ENCODE peak calls at places on chromosome 22, in five cellular contexts. D, Z, V, W and X are unnamed samples.

GRCh38 chr22:50144005-50144614 is 26.4 kb upstream of the PANX2 start:
- DNase-seq in D (no peak), Z (no peak), V (no peak), W (no peak), X (no peak)

GRCh38 chr22:37943471-37944198 is 9.8 kb downstream of the C22orf23 start:
- DNase-seq in D (no peak), Z (no peak), V (no peak), W (no peak), X (no peak)

GRCh38 chr22:38973289-38974169 is 8.6 kb upstream of the APOBEC3B start:
- DNase-seq in D (peak), Z (no peak), V (no peak), W (peak), X (no peak)

GRCh38 chr22:22721681-22722309 is 77.4 kb downstream of the GGTLC2 start:
- DNase-seq in D (peak), Z (no peak), V (no peak), W (no peak), X (no peak)

GRCh38 chr22:49303061-49303735 is 524.5 kb downstream of the BRD1 start:
- DNase-seq in D (no peak), Z (no peak), V (peak), W (no peak), X (no peak)

GRCh38 chr22:19779011-19779421 is 18.4 kb downstream of the TBX1 start:
- DNase-seq in D (no peak), Z (no peak), V (no peak), W (no peak), X (no peak)

GRCh38 chr22:42906605-42907338 is 49.7 kb upstream of the ARFGAP3 start:
- DNase-seq in D (no peak), Z (no peak), V (no peak), W (no peak), X (no peak)

GRCh38 chr22:46090631-46091201 is 59.6 kb upstream of the PPARA start:
- DNase-seq in D (no peak), Z (no peak), V (no peak), W (no peak), X (no peak)

GRCh38 chr22:45859231-45860161 is 117.5 kb downstream of the WNT7B start:
- DNase-seq in D (no peak), Z (no peak), V (no peak), W (no peak), X (no peak)

GRCh38 chr22:22711532-22711913 is 67.1 kb downstream of the GGTLC2 start:
- DNase-seq in D (no peak), Z (no peak), V (no peak), W (no peak), X (no peak)

GRCh38 chr22:43110927-43111623 is 525 bp downstream of the BIK start:
- DNase-seq in D (peak), Z (no peak), V (no peak), W (peak), X (no peak)

GRCh38 chr22:20113551-20114310 is 2.2 kb upstream of the RANBP1 start:
- DNase-seq in D (no peak), Z (no peak), V (no peak), W (no peak), X (no peak)

GRCh38 chr22:42719656-42720262 is 911 bp downstream of the A4GALT start:
- DNase-seq in D (no peak), Z (no peak), V (no peak), W (no peak), X (no peak)

GRCh38 chr22:32702421-32702820 is 99.1 kb upstream of the TIMP3 start:
- DNase-seq in D (no peak), Z (no peak), V (no peak), W (no peak), X (no peak)

GRCh38 chr22:23178512-23179254 is 1.6 kb upstream of the BCR start:
- DNase-seq in D (peak), Z (peak), V (peak), W (peak), X (peak)

GRCh38 chr22:45235101-45235777 is 5.5 kb downstream of the KIAA0930 start:
- DNase-seq in D (no peak), Z (no peak), V (no peak), W (no peak), X (peak)

GRCh38 chr22:49368976-49369725 is 458.5 kb downstream of the BRD1 start:
- DNase-seq in D (peak), Z (no peak), V (peak), W (no peak), X (no peak)

GRCh38 chr22:48968201-48968959 is 859.3 kb downstream of the BRD1 start:
- DNase-seq in D (peak), Z (no peak), V (peak), W (no peak), X (no peak)

GRCh38 chr22:23751441-23751996 is 607 bp upstream of the ZNF70 start:
- DNase-seq in D (no peak), Z (no peak), V (no peak), W (no peak), X (no peak)

GRCh38 chr22:47292546-47293320 is 530.3 kb downstream of the TBC1D22A start:
- DNase-seq in D (no peak), Z (no peak), V (peak), W (no peak), X (no peak)

GRCh38 chr22:20653795-20654342 is 120.0 kb upstream of the SERPIND1 start:
- DNase-seq in D (no peak), Z (no peak), V (peak), W (no peak), X (no peak)

GRCh38 chr22:46009730-46010129 is 32.8 kb upstream of the WNT7B start:
- DNase-seq in D (no peak), Z (no peak), V (no peak), W (no peak), X (no peak)

GRCh38 chr22:24028533-24028932 is 17.4 kb downstream of the CABIN1 start:
- DNase-seq in D (no peak), Z (no peak), V (no peak), W (no peak), X (no peak)